ENCODE peak calls at places on chromosomes 1 and 21, in nine cellular contexts. One of them, this sample, is unnamed.

GRCh38 chr1:74038042-74038441 is 159.9 kb downstream of the LRRIQ3 start:
- DNase-seq in AG10803: no peak
- DNase-seq in IMR-90: no peak
- DNase-seq in GM20000: no peak
- DNase-seq in AG04450: no peak
- DNase-seq in foreskin fibroblast: no peak
- DNase-seq in tibial artery: no peak
- DNase-seq in WTC11: no peak
- DNase-seq in astrocyte of the spinal cord: no peak
- DNase-seq in this sample: no peak

GRCh38 chr1:68143633-68144032 is 88.7 kb downstream of the WLS start:
- DNase-seq in foreskin fibroblast: no peak
- DNase-seq in AG04450: no peak
- DNase-seq in IMR-90: no peak
- DNase-seq in astrocyte of the spinal cord: no peak
- DNase-seq in AG10803: no peak
- DNase-seq in WTC11: no peak
- DNase-seq in GM20000: no peak
- DNase-seq in tibial artery: no peak
- DNase-seq in this sample: no peak

GRCh38 chr1:167331650-167332049 is 111.0 kb downstream of the POU2F1 start:
- DNase-seq in IMR-90: no peak
- DNase-seq in AG04450: no peak
- DNase-seq in foreskin fibroblast: no peak
- DNase-seq in astrocyte of the spinal cord: no peak
- DNase-seq in GM20000: no peak
- DNase-seq in AG10803: no peak
- DNase-seq in tibial artery: no peak
- DNase-seq in WTC11: no peak
- DNase-seq in this sample: no peak

GRCh38 chr21:31656199-31657095 is 3.0 kb upstream of the SOD1 start:
- DNase-seq in tibial artery: no peak
- DNase-seq in foreskin fibroblast: no peak
- DNase-seq in WTC11: no peak
- DNase-seq in AG04450: no peak
- DNase-seq in astrocyte of the spinal cord: peak
- DNase-seq in GM20000: no peak
- DNase-seq in AG10803: peak
- DNase-seq in IMR-90: peak
- DNase-seq in this sample: no peak

GRCh38 chr1:45097944-45098343 is 85.9 kb downstream of the UROD start:
- DNase-seq in IMR-90: no peak
- DNase-seq in foreskin fibroblast: peak
- DNase-seq in astrocyte of the spinal cord: no peak
- DNase-seq in WTC11: no peak
- DNase-seq in tibial artery: no peak
- DNase-seq in AG04450: no peak
- DNase-seq in GM20000: no peak
- DNase-seq in AG10803: no peak
- DNase-seq in this sample: no peak

GRCh38 chr1:27350673-27351540 is 9.1 kb downstream of the SYTL1 start:
- DNase-seq in IMR-90: no peak
- DNase-seq in GM20000: no peak
- DNase-seq in foreskin fibroblast: peak
- DNase-seq in AG10803: no peak
- DNase-seq in AG04450: no peak
- DNase-seq in tibial artery: no peak
- DNase-seq in WTC11: peak
- DNase-seq in astrocyte of the spinal cord: peak
- DNase-seq in this sample: no peak

GRCh38 chr1:203287109-203287893 is 18.0 kb upstream of the BTG2 start:
- DNase-seq in AG10803: no peak
- DNase-seq in tibial artery: peak
- DNase-seq in foreskin fibroblast: no peak
- DNase-seq in IMR-90: no peak
- DNase-seq in AG04450: no peak
- DNase-seq in WTC11: no peak
- DNase-seq in GM20000: peak
- DNase-seq in astrocyte of the spinal cord: no peak
- DNase-seq in this sample: no peak

GRCh38 chr1:204225841-204226745 is 12.3 kb upstream of the GOLT1A start:
- DNase-seq in astrocyte of the spinal cord: no peak
- DNase-seq in AG10803: peak
- DNase-seq in WTC11: no peak
- DNase-seq in IMR-90: peak
- DNase-seq in GM20000: no peak
- DNase-seq in tibial artery: no peak
- DNase-seq in AG04450: no peak
- DNase-seq in foreskin fibroblast: no peak
- DNase-seq in this sample: no peak

GRCh38 chr1:198778049-198778448 is 139.2 kb downstream of the PTPRC start:
- DNase-seq in WTC11: no peak
- DNase-seq in AG04450: no peak
- DNase-seq in AG10803: no peak
- DNase-seq in foreskin fibroblast: peak
- DNase-seq in astrocyte of the spinal cord: peak
- DNase-seq in tibial artery: peak
- DNase-seq in IMR-90: peak
- DNase-seq in GM20000: no peak
- DNase-seq in this sample: no peak

GRCh38 chr1:2944705-2945104 is 76.6 kb upstream of the ACTRT2 start:
- DNase-seq in tibial artery: no peak
- DNase-seq in WTC11: no peak
- DNase-seq in GM20000: no peak
- DNase-seq in AG10803: no peak
- DNase-seq in foreskin fibroblast: no peak
- DNase-seq in IMR-90: no peak
- DNase-seq in AG04450: no peak
- DNase-seq in astrocyte of the spinal cord: no peak
- DNase-seq in this sample: no peak

GRCh38 chr1:157302724-157303123 is 164.5 kb upstream of the ETV3 start:
- DNase-seq in WTC11: no peak
- DNase-seq in tibial artery: no peak
- DNase-seq in GM20000: no peak
- DNase-seq in astrocyte of the spinal cord: no peak
- DNase-seq in foreskin fibroblast: no peak
- DNase-seq in AG10803: no peak
- DNase-seq in AG04450: no peak
- DNase-seq in IMR-90: no peak
- DNase-seq in this sample: no peak

GRCh38 chr1:50661626-50662025 is 238.4 kb upstream of the DMRTA2 start:
- DNase-seq in AG04450: no peak
- DNase-seq in foreskin fibroblast: peak
- DNase-seq in AG10803: peak
- DNase-seq in GM20000: no peak
- DNase-seq in astrocyte of the spinal cord: peak
- DNase-seq in WTC11: no peak
- DNase-seq in IMR-90: peak
- DNase-seq in tibial artery: no peak
- DNase-seq in this sample: no peak

GRCh38 chr1:228445867-228446584 is 29.4 kb upstream of the TRIM17 start:
- DNase-seq in GM20000: peak
- DNase-seq in AG04450: no peak
- DNase-seq in foreskin fibroblast: peak
- DNase-seq in WTC11: peak
- DNase-seq in tibial artery: no peak
- DNase-seq in AG10803: peak
- DNase-seq in astrocyte of the spinal cord: peak
- DNase-seq in IMR-90: peak
- DNase-seq in this sample: no peak

GRCh38 chr1:29271724-29272123 is 35.4 kb downstream of the PTPRU start:
- DNase-seq in WTC11: peak
- DNase-seq in AG10803: peak
- DNase-seq in AG04450: no peak
- DNase-seq in GM20000: no peak
- DNase-seq in astrocyte of the spinal cord: peak
- DNase-seq in foreskin fibroblast: peak
- DNase-seq in tibial artery: peak
- DNase-seq in IMR-90: peak
- DNase-seq in this sample: no peak

GRCh38 chr1:205812271-205812877 is 624 bp downstream of the SLC41A1 start:
- DNase-seq in AG10803: no peak
- DNase-seq in astrocyte of the spinal cord: peak
- DNase-seq in AG04450: no peak
- DNase-seq in WTC11: peak
- DNase-seq in foreskin fibroblast: peak
- DNase-seq in GM20000: peak
- DNase-seq in tibial artery: peak
- DNase-seq in IMR-90: peak
- DNase-seq in this sample: no peak

GRCh38 chr1:111032295-111032897 is 68.7 kb upstream of the LRIF1 start:
- DNase-seq in AG04450: no peak
- DNase-seq in astrocyte of the spinal cord: peak
- DNase-seq in tibial artery: no peak
- DNase-seq in WTC11: no peak
- DNase-seq in foreskin fibroblast: peak
- DNase-seq in GM20000: peak
- DNase-seq in AG10803: peak
- DNase-seq in IMR-90: peak
- DNase-seq in this sample: no peak

GRCh38 chr1:204658295-204658694 is 27.2 kb downstream of the LRRN2 start:
- DNase-seq in tibial artery: no peak
- DNase-seq in IMR-90: no peak
- DNase-seq in AG10803: no peak
- DNase-seq in GM20000: no peak
- DNase-seq in foreskin fibroblast: no peak
- DNase-seq in WTC11: no peak
- DNase-seq in AG04450: no peak
- DNase-seq in astrocyte of the spinal cord: no peak
- DNase-seq in this sample: no peak

GRCh38 chr1:975896-976683 is 5.8 kb downstream of the PERM1 start:
- DNase-seq in tibial artery: peak
- DNase-seq in WTC11: peak
- DNase-seq in astrocyte of the spinal cord: peak
- DNase-seq in AG10803: peak
- DNase-seq in GM20000: peak
- DNase-seq in foreskin fibroblast: peak
- DNase-seq in IMR-90: peak
- DNase-seq in AG04450: no peak
- DNase-seq in this sample: peak
- TF ChIP-seq CTCF in tibial artery: peak
- TF ChIP-seq CTCF in WTC11: no peak
- TF ChIP-seq CTCF in astrocyte of the spinal cord: peak
- TF ChIP-seq CTCF in AG10803: peak
- TF ChIP-seq CTCF in GM20000: no peak
- TF ChIP-seq CTCF in foreskin fibroblast: peak
- TF ChIP-seq CTCF in IMR-90: peak
- TF ChIP-seq CTCF in AG04450: peak
- TF ChIP-seq CTCF in this sample: peak

GRCh38 chr1:21779613-21780521 is 3.1 kb downstream of the USP48 start:
- DNase-seq in astrocyte of the spinal cord: no peak
- DNase-seq in IMR-90: no peak
- DNase-seq in tibial artery: no peak
- DNase-seq in GM20000: peak
- DNase-seq in AG04450: no peak
- DNase-seq in WTC11: no peak
- DNase-seq in AG10803: no peak
- DNase-seq in foreskin fibroblast: no peak
- DNase-seq in this sample: no peak

GRCh38 chr1:21782868-21783678 is at the start of gene USP48:
- DNase-seq in WTC11: peak
- DNase-seq in GM20000: peak
- DNase-seq in AG04450: peak
- DNase-seq in foreskin fibroblast: peak
- DNase-seq in IMR-90: peak
- DNase-seq in AG10803: peak
- DNase-seq in astrocyte of the spinal cord: peak
- DNase-seq in tibial artery: peak
- DNase-seq in this sample: no peak

GRCh38 chr1:21778405-21778727 is 4.6 kb downstream of the USP48 start:
- DNase-seq in tibial artery: no peak
- DNase-seq in AG04450: no peak
- DNase-seq in GM20000: no peak
- DNase-seq in WTC11: no peak
- DNase-seq in foreskin fibroblast: no peak
- DNase-seq in AG10803: no peak
- DNase-seq in astrocyte of the spinal cord: no peak
- DNase-seq in IMR-90: no peak
- DNase-seq in this sample: no peak

GRCh38 chr1:21783679-21784603 is 992 bp upstream of the USP48 start:
- DNase-seq in GM20000: no peak
- DNase-seq in AG04450: peak
- DNase-seq in astrocyte of the spinal cord: peak
- DNase-seq in IMR-90: peak
- DNase-seq in AG10803: peak
- DNase-seq in foreskin fibroblast: peak
- DNase-seq in WTC11: peak
- DNase-seq in tibial artery: no peak
- DNase-seq in this sample: peak

GRCh38 chr1:21781971-21782867 is 730 bp downstream of the USP48 start:
- DNase-seq in AG10803: peak
- DNase-seq in WTC11: no peak
- DNase-seq in astrocyte of the spinal cord: peak
- DNase-seq in IMR-90: peak
- DNase-seq in foreskin fibroblast: peak
- DNase-seq in GM20000: peak
- DNase-seq in tibial artery: peak
- DNase-seq in AG04450: no peak
- DNase-seq in this sample: no peak
- TF ChIP-seq CTCF in AG10803: peak
- TF ChIP-seq CTCF in WTC11: no peak
- TF ChIP-seq CTCF in astrocyte of the spinal cord: peak
- TF ChIP-seq CTCF in IMR-90: peak
- TF ChIP-seq CTCF in foreskin fibroblast: peak
- TF ChIP-seq CTCF in GM20000: no peak
- TF ChIP-seq CTCF in tibial artery: no peak
- TF ChIP-seq CTCF in AG04450: peak
- TF ChIP-seq CTCF in this sample: peak

GRCh38 chr1:216958569-216958968 is 235.3 kb upstream of the ESRRG start:
- DNase-seq in astrocyte of the spinal cord: no peak
- DNase-seq in AG04450: no peak
- DNase-seq in IMR-90: no peak
- DNase-seq in GM20000: no peak
- DNase-seq in foreskin fibroblast: peak
- DNase-seq in tibial artery: no peak
- DNase-seq in AG10803: no peak
- DNase-seq in WTC11: no peak
- DNase-seq in this sample: no peak

GRCh38 chr1:216960716-216961115 is 237.5 kb upstream of the ESRRG start:
- DNase-seq in AG04450: no peak
- DNase-seq in IMR-90: peak
- DNase-seq in astrocyte of the spinal cord: no peak
- DNase-seq in GM20000: no peak
- DNase-seq in WTC11: no peak
- DNase-seq in foreskin fibroblast: peak
- DNase-seq in AG10803: peak
- DNase-seq in tibial artery: no peak
- DNase-seq in this sample: no peak

GRCh38 chr1:216961516-216961915 is 238.3 kb upstream of the ESRRG start:
- DNase-seq in foreskin fibroblast: no peak
- DNase-seq in GM20000: no peak
- DNase-seq in AG04450: no peak
- DNase-seq in IMR-90: no peak
- DNase-seq in astrocyte of the spinal cord: no peak
- DNase-seq in WTC11: no peak
- DNase-seq in tibial artery: no peak
- DNase-seq in AG10803: no peak
- DNase-seq in this sample: no peak
- TF ChIP-seq CTCF in foreskin fibroblast: no peak
- TF ChIP-seq CTCF in GM20000: no peak
- TF ChIP-seq CTCF in AG04450: no peak
- TF ChIP-seq CTCF in IMR-90: no peak
- TF ChIP-seq CTCF in astrocyte of the spinal cord: no peak
- TF ChIP-seq CTCF in WTC11: no peak
- TF ChIP-seq CTCF in tibial artery: no peak
- TF ChIP-seq CTCF in AG10803: no peak
- TF ChIP-seq CTCF in this sample: peak

GRCh38 chr1:33610391-33610790 is 137.9 kb downstream of the ZSCAN20 start:
- DNase-seq in foreskin fibroblast: no peak
- DNase-seq in tibial artery: no peak
- DNase-seq in AG04450: no peak
- DNase-seq in WTC11: no peak
- DNase-seq in AG10803: no peak
- DNase-seq in astrocyte of the spinal cord: no peak
- DNase-seq in IMR-90: no peak
- DNase-seq in GM20000: no peak
- DNase-seq in this sample: no peak
- TF ChIP-seq CTCF in foreskin fibroblast: no peak
- TF ChIP-seq CTCF in tibial artery: no peak
- TF ChIP-seq CTCF in AG04450: no peak
- TF ChIP-seq CTCF in WTC11: no peak
- TF ChIP-seq CTCF in AG10803: no peak
- TF ChIP-seq CTCF in astrocyte of the spinal cord: no peak
- TF ChIP-seq CTCF in IMR-90: no peak
- TF ChIP-seq CTCF in GM20000: no peak
- TF ChIP-seq CTCF in this sample: no peak

This sample was measured in D721Med.